ENCODE peak calls at places on chromosomes 16 and 17, in eight cellular contexts. Z is naive thymus-derived CD4-positive, alpha-beta T cell; L is GM12865; N is sigmoid colon; O is head of caudate nucleus; W is GM04504; E is heart right ventricle; U is fibroblast of the aortic adventitia. I is an unnamed sample.

GRCh38 chr17:41967921-41968578 is 1.5 kb downstream of the CNP start:
- DNase-seq in Z (no peak), L (no peak), E (no peak), N (no peak), O (no peak), W (no peak), U (no peak), I (no peak)

GRCh38 chr17:69592692-69593350 is 178.3 kb downstream of the MAP2K6 start:
- DNase-seq in L (no peak), U (no peak), W (peak), O (no peak), E (no peak), N (no peak), Z (no peak), I (no peak)

GRCh38 chr17:42608692-42609181 is 437 bp downstream of the RETREG3 start:
- DNase-seq in W (no peak), U (no peak), E (no peak), O (no peak), Z (no peak), L (peak), N (no peak), I (peak)

GRCh38 chr17:82858376-82859126 is 18.7 kb upstream of the ZNF750 start:
- DNase-seq in U (no peak), O (no peak), L (no peak), E (no peak), W (no peak), N (no peak), Z (no peak), I (no peak)

GRCh38 chr16:58024673-58025350 is 742 bp upstream of the MMP15 start:
- DNase-seq in U (no peak), O (no peak), W (no peak), E (peak), N (no peak), L (peak), Z (no peak), I (no peak)

GRCh38 chr17:39763046-39763800 is 25.5 kb downstream of the GRB7 start:
- DNase-seq in E (no peak), U (peak), L (no peak), W (no peak), Z (no peak), N (no peak), O (no peak), I (no peak)

GRCh38 chr16:12358898-12359297 is 382.4 kb downstream of the SNX29 start:
- DNase-seq in N (no peak), O (no peak), E (no peak), U (no peak), L (no peak), Z (no peak), W (no peak), I (no peak)

GRCh38 chr17:50498021-50498874 is 10.0 kb upstream of the MYCBPAP start:
- DNase-seq in U (no peak), L (no peak), E (no peak), N (no peak), W (no peak), O (no peak), Z (no peak), I (no peak)

GRCh38 chr16:84357191-84357651 is 11.1 kb upstream of the ATP2C2 start:
- DNase-seq in N (no peak), L (no peak), W (no peak), O (no peak), E (no peak), Z (no peak), U (no peak), I (no peak)

GRCh38 chr17:81821603-81822311 is 11.3 kb downstream of the MCRIP1 start:
- DNase-seq in W (peak), E (peak), N (peak), L (no peak), Z (no peak), O (no peak), U (peak), I (peak)

GRCh38 chr17:40819528-40820125 is 2.8 kb downstream of the KRT10 start:
- DNase-seq in W (no peak), O (no peak), N (no peak), L (no peak), U (peak), E (no peak), Z (no peak), I (peak)

GRCh38 chr17:74012465-74012864 is 191.0 kb upstream of the RPL38 start:
- DNase-seq in O (no peak), Z (peak), W (no peak), E (no peak), N (no peak), L (no peak), U (no peak), I (no peak)

GRCh38 chr17:66444001-66444400 is 141.6 kb downstream of the PRKCA start:
- DNase-seq in L (no peak), E (no peak), W (no peak), O (no peak), U (no peak), N (no peak), Z (no peak), I (no peak)

GRCh38 chr17:58531661-58532554 is 17.5 kb upstream of the MTMR4 start:
- DNase-seq in Z (peak), U (no peak), E (peak), W (no peak), O (peak), L (peak), N (peak), I (peak)

GRCh38 chr17:77872714-77873517 is 85.6 kb upstream of the TNRC6C start:
- DNase-seq in Z (no peak), W (no peak), N (no peak), O (no peak), L (no peak), U (no peak), E (no peak), I (no peak)